ENCODE peak calls at places on chromosomes 3 and 15, in four cellular contexts. V is adrenal gland; E is naive thymus-derived CD4-positive, alpha-beta T cell; Q is transverse colon. M is an unnamed sample.

GRCh38 chr3:197229178-197229577 is 69.2 kb downstream of the DLG1 start:
- DNase-seq in V (no peak), E (no peak), Q (no peak), M (no peak)

GRCh38 chr3:168213920-168214319 is 118.2 kb upstream of the GOLIM4 start:
- DNase-seq in V (no peak), E (no peak), Q (no peak), M (peak; percentile 81)

GRCh38 chr15:99961011-99961441 is 227.8 kb upstream of the LYSMD4 start:
- DNase-seq in V (peak; percentile 69), E (no peak), Q (no peak), M (no peak)

GRCh38 chr15:75200765-75201608 is 695 bp upstream of the C15orf39 start:
- DNase-seq in V (no peak), E (peak; percentile 29), Q (peak; percentile 86), M (peak; percentile 56)

GRCh38 chr15:96166223-96167200 is 164.0 kb upstream of the NR2F2 start:
- DNase-seq in V (no peak), E (no peak), Q (no peak), M (no peak)

GRCh38 chr3:12901631-12902045 is 60.3 kb upstream of the RPL32 start:
- DNase-seq in V (no peak), E (no peak), Q (no peak), M (no peak)

GRCh38 chr15:35139822-35140221 is 54.7 kb upstream of the NANOGP8 start:
- DNase-seq in V (no peak), E (no peak), Q (no peak), M (no peak)

GRCh38 chr3:37014620-37015019 is 21.3 kb downstream of the MLH1 start:
- DNase-seq in V (no peak), E (no peak), Q (no peak), M (no peak)

GRCh38 chr3:23439080-23439479 is 236.0 kb downstream of the UBE2E2 start:
- DNase-seq in V (no peak), E (no peak), Q (no peak), M (no peak)

GRCh38 chr3:53156368-53156834 is 4.6 kb upstream of the PRKCD start:
- DNase-seq in V (no peak), E (no peak), Q (peak; percentile 83), M (no peak)

GRCh38 chr15:101052031-101052620 is 133.0 kb downstream of the LRRK1 start:
- DNase-seq in V (no peak), E (no peak), Q (no peak), M (no peak)

GRCh38 chr3:58271901-58272501 is 34.0 kb upstream of the RPP14 start:
- DNase-seq in V (peak; percentile 46), E (no peak), Q (no peak), M (no peak)

GRCh38 chr15:47744973-47745372 is 27.7 kb downstream of the SEMA6D start:
- DNase-seq in V (no peak), E (no peak), Q (no peak), M (no peak)

GRCh38 chr15:80489030-80489594 is 84.9 kb downstream of the ARNT2 start:
- DNase-seq in V (peak; percentile 38), E (no peak), Q (no peak), M (no peak)

GRCh38 chr3:197181751-197182150 is 116.7 kb downstream of the DLG1 start:
- DNase-seq in V (peak; percentile 39), E (no peak), Q (no peak), M (no peak)

GRCh38 chr3:107117922-107118576 is 259.2 kb upstream of the CCDC54 start:
- DNase-seq in V (peak; percentile 48), E (no peak), Q (no peak), M (peak; percentile 7)

GRCh38 chr3:141074529-141074928 is 23.4 kb downstream of the SPSB4 start:
- DNase-seq in V (no peak), E (no peak), Q (no peak), M (no peak)

GRCh38 chr3:71251156-71251775 is 332.3 kb downstream of the FOXP1 start:
- DNase-seq in V (no peak), E (no peak), Q (no peak), M (no peak)

GRCh38 chr3:23421811-23422510 is 218.8 kb downstream of the UBE2E2 start:
- DNase-seq in V (no peak), E (no peak), Q (no peak), M (no peak)

GRCh38 chr15:90891346-90891949 is 7.1 kb downstream of the FES start:
- DNase-seq in V (no peak), E (no peak), Q (no peak), M (no peak)

GRCh38 chr3:161851941-161852566 is 355.4 kb downstream of the OTOL1 start:
- DNase-seq in V (peak; percentile 66), E (peak; percentile 5), Q (peak; percentile 64), M (peak; percentile 78)

GRCh38 chr3:49616491-49616941 is 57.6 kb upstream of the APEH start:
- DNase-seq in V (no peak), E (no peak), Q (no peak), M (no peak)

GRCh38 chr3:46668116-46668515 is 25.4 kb downstream of the ALS2CL start:
- DNase-seq in V (peak; percentile 8), E (no peak), Q (peak; percentile 6), M (no peak)

GRCh38 chr15:51098331-51098619 is 3.6 kb upstream of the TNFAIP8L3 start:
- DNase-seq in V (no peak), E (no peak), Q (no peak), M (no peak)

GRCh38 chr3:66393486-66394260 is 107.1 kb downstream of the LRIG1 start:
- DNase-seq in V (no peak), E (peak; percentile 73), Q (no peak), M (no peak)

DNA sequence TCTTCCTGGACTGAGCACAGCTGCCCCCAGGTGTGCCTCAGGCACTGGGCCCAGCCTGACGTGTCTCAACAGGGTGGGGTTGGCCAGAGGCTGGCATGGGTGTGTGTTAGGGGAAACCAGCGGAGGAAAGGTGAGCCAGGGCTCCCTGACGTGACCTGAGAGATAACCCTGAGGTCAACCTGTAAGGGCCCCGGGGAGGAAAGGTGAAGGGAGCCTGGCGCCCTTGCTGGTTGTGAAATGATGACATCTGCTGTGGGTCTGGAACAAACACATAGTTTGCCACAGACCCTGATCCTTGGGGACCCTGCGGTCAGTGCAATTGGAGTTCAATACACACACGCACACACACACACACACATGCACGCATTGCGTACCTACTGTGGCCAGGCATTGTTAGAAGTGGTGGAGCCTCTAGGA is 100.2 kb upstream of the TLE3 start:
- DNase-seq in V (no peak), E (no peak), Q (no peak), M (no peak)
- H3K27me3 ChIP-seq in V (no peaks in the 10 kb centered on the region), E (no peaks in the 10 kb centered on the region), Q (no peaks in the 10 kb centered on the region), M (no peaks in the 10 kb centered on the region)

GRCh38 chr15:25422021-25422420 is 16.8 kb downstream of the UBE3A start:
- DNase-seq in V (no peak), E (no peak), Q (no peak), M (no peak)
- H3K9me3 ChIP-seq in V (no peaks in the 10 kb centered on the region), E (peaks cover 4% of the 10 kb centered on the region), Q (no peaks in the 10 kb centered on the region), M (no peaks in the 10 kb centered on the region)

GRCh38 chr15:60372223-60372622 is 25.6 kb downstream of the ANXA2 start:
- DNase-seq in V (no peak), E (no peak), Q (no peak), M (no peak)
- H3K27me3 ChIP-seq in V (no peaks in the 10 kb centered on the region), E (no peaks in the 10 kb centered on the region), Q (no peaks in the 10 kb centered on the region), M (no peaks in the 10 kb centered on the region)

DNA sequence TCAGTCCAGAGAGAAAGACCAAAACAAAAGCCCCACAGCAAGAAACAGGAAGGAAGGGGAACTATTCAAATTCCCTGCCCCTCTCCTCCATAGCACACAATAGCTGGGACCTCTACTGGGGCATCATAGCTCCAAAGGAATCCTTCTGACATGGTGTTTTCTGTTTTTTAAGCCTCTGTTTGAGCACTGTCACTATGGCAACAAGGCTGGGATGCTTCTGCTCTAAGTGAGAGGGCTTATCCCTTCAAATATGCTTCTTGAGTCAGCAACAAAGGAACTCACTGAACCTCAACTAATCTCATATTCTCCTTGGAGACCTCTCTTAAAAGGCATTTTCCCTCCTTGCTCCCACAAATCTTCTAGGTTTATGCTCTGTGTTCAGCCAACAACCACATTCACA is 40.5 kb downstream of the MYLK start:
- DNase-seq in V (no peak), E (no peak), Q (no peak), M (no peak)
- H3K9me3 ChIP-seq in V (no peaks in the 10 kb centered on the region), E (peaks cover 6% of the 10 kb centered on the region), Q (peaks cover 29% of the 10 kb centered on the region), M (no peaks in the 10 kb centered on the region)

DNA sequence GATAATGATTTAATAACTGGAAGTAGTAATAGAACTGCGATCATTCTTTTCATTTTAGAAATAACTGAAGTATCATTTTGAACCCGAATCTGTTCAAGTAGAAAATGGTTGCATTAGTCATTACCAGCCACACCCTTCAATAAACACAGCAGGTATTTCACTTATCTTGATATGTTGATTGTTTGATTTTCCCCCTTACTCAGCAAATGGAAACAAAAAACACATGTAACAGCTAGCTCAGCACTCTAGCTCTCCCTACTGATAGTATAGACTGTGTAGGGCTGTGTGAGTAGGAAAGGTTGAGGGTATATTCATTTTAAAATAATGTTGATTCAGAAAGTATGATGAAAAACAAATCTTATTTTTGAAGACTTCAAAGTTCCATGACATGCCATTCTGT is 1.1 kb upstream of the GPR149 start:
- DNase-seq in V (no peak), E (no peak), Q (no peak), M (no peak)
- H3K27me3 ChIP-seq in V (peaks cover 16% of the 10 kb centered on the region), E (no peaks in the 10 kb centered on the region), Q (peaks cover 24% of the 10 kb centered on the region), M (no peaks in the 10 kb centered on the region)